ENCODE peak calls at places on chromosomes 2 and 18, in five cellular contexts. One of them, this sample, is unnamed.

GRCh38 chr18:33746261-33746660 is 168.2 kb downstream of the ASXL3 start:
- DNase-seq in astrocyte of the spinal cord: no peak
- DNase-seq in GM23248: no peak
- DNase-seq in colonic mucosa: no peak
- DNase-seq in left ventricle myocardium inferior: no peak
- DNase-seq in this sample: no peak

GRCh38 chr18:26056291-26056690 is 34.1 kb downstream of the SS18 start:
- DNase-seq in astrocyte of the spinal cord: no peak
- DNase-seq in GM23248: peak
- DNase-seq in colonic mucosa: no peak
- DNase-seq in left ventricle myocardium inferior: no peak
- DNase-seq in this sample: peak

GRCh38 chr2:9138507-9139085 is 68.0 kb upstream of the ASAP2 start:
- DNase-seq in astrocyte of the spinal cord: no peak
- DNase-seq in GM23248: no peak
- DNase-seq in colonic mucosa: peak
- DNase-seq in left ventricle myocardium inferior: no peak
- DNase-seq in this sample: no peak

GRCh38 chr18:6921571-6921970 is 192.1 kb downstream of the ARHGAP28 start:
- DNase-seq in astrocyte of the spinal cord: no peak
- DNase-seq in GM23248: no peak
- DNase-seq in colonic mucosa: no peak
- DNase-seq in left ventricle myocardium inferior: no peak
- DNase-seq in this sample: no peak

GRCh38 chr18:50871846-50872245 is 7.1 kb upstream of the ME2 start:
- DNase-seq in astrocyte of the spinal cord: no peak
- DNase-seq in GM23248: no peak
- DNase-seq in colonic mucosa: no peak
- DNase-seq in left ventricle myocardium inferior: no peak
- DNase-seq in this sample: no peak

GRCh38 chr2:46540496-46541342 is 61.4 kb downstream of the TMEM247 start:
- DNase-seq in astrocyte of the spinal cord: peak
- DNase-seq in GM23248: peak
- DNase-seq in colonic mucosa: no peak
- DNase-seq in left ventricle myocardium inferior: no peak
- DNase-seq in this sample: peak

GRCh38 chr2:132849118-132849517 is 179.1 kb upstream of the LYPD1 start:
- DNase-seq in astrocyte of the spinal cord: peak
- DNase-seq in GM23248: peak
- DNase-seq in colonic mucosa: no peak
- DNase-seq in left ventricle myocardium inferior: no peak
- DNase-seq in this sample: peak

GRCh38 chr18:43789234-43790000 is 512.1 kb upstream of the SYT4 start:
- DNase-seq in astrocyte of the spinal cord: peak
- DNase-seq in GM23248: peak
- DNase-seq in colonic mucosa: no peak
- DNase-seq in left ventricle myocardium inferior: no peak
- DNase-seq in this sample: peak

GRCh38 chr2:157338013-157338412 is 12.4 kb upstream of the ERMN start:
- DNase-seq in astrocyte of the spinal cord: no peak
- DNase-seq in GM23248: no peak
- DNase-seq in colonic mucosa: no peak
- DNase-seq in left ventricle myocardium inferior: no peak
- DNase-seq in this sample: no peak

GRCh38 chr2:2184549-2185249 is 146.4 kb downstream of the MYT1L start:
- DNase-seq in astrocyte of the spinal cord: no peak
- DNase-seq in GM23248: no peak
- DNase-seq in colonic mucosa: no peak
- DNase-seq in left ventricle myocardium inferior: no peak
- DNase-seq in this sample: no peak

GRCh38 chr2:50729306-50730105 is 302.4 kb downstream of the NRXN1 start:
- DNase-seq in astrocyte of the spinal cord: no peak
- DNase-seq in GM23248: no peak
- DNase-seq in colonic mucosa: no peak
- DNase-seq in left ventricle myocardium inferior: no peak
- DNase-seq in this sample: no peak

GRCh38 chr18:46167971-46168370 is 63.8 kb downstream of the HAUS1 start:
- DNase-seq in astrocyte of the spinal cord: no peak
- DNase-seq in GM23248: no peak
- DNase-seq in colonic mucosa: peak
- DNase-seq in left ventricle myocardium inferior: no peak
- DNase-seq in this sample: no peak

GRCh38 chr2:205190528-205190927 is 491.8 kb upstream of the NRP2 start:
- DNase-seq in astrocyte of the spinal cord: no peak
- DNase-seq in GM23248: no peak
- DNase-seq in colonic mucosa: no peak
- DNase-seq in left ventricle myocardium inferior: no peak
- DNase-seq in this sample: no peak

GRCh38 chr2:129585760-129586159 is 393.7 kb upstream of the RAB6C start:
- DNase-seq in astrocyte of the spinal cord: no peak
- DNase-seq in GM23248: no peak
- DNase-seq in colonic mucosa: no peak
- DNase-seq in left ventricle myocardium inferior: no peak
- DNase-seq in this sample: no peak
- H3K4me3 ChIP-seq in astrocyte of the spinal cord: no peak
- H3K4me3 ChIP-seq in GM23248: no peak
- H3K4me3 ChIP-seq in colonic mucosa: no peak
- H3K4me3 ChIP-seq in left ventricle myocardium inferior: no peak
- H3K4me3 ChIP-seq in this sample: no peak

GRCh38 chr2:207926133-207927076 is 98.9 kb downstream of the PLEKHM3 start:
- DNase-seq in astrocyte of the spinal cord: peak
- DNase-seq in GM23248: peak
- DNase-seq in colonic mucosa: no peak
- DNase-seq in left ventricle myocardium inferior: peak
- DNase-seq in this sample: peak
- H3K4me3 ChIP-seq in astrocyte of the spinal cord: no peak
- H3K4me3 ChIP-seq in GM23248: no peak
- H3K4me3 ChIP-seq in colonic mucosa: no peak
- H3K4me3 ChIP-seq in left ventricle myocardium inferior: no peak
- H3K4me3 ChIP-seq in this sample: peak

GRCh38 chr2:138428710-138429440 is 72.7 kb upstream of the SPOPL start:
- DNase-seq in astrocyte of the spinal cord: no peak
- DNase-seq in GM23248: no peak
- DNase-seq in colonic mucosa: no peak
- DNase-seq in left ventricle myocardium inferior: no peak
- DNase-seq in this sample: no peak

GRCh38 chr2:138432971-138433370 is 68.6 kb upstream of the SPOPL start:
- DNase-seq in astrocyte of the spinal cord: no peak
- DNase-seq in GM23248: peak
- DNase-seq in colonic mucosa: no peak
- DNase-seq in left ventricle myocardium inferior: no peak
- DNase-seq in this sample: peak

GRCh38 chr2:138433995-138434991 is 67.3 kb upstream of the SPOPL start:
- DNase-seq in astrocyte of the spinal cord: no peak
- DNase-seq in GM23248: no peak
- DNase-seq in colonic mucosa: no peak
- DNase-seq in left ventricle myocardium inferior: no peak
- DNase-seq in this sample: no peak

GRCh38 chr2:138435701-138436100 is 65.9 kb upstream of the SPOPL start:
- DNase-seq in astrocyte of the spinal cord: no peak
- DNase-seq in GM23248: no peak
- DNase-seq in colonic mucosa: no peak
- DNase-seq in left ventricle myocardium inferior: no peak
- DNase-seq in this sample: no peak

DNA sequence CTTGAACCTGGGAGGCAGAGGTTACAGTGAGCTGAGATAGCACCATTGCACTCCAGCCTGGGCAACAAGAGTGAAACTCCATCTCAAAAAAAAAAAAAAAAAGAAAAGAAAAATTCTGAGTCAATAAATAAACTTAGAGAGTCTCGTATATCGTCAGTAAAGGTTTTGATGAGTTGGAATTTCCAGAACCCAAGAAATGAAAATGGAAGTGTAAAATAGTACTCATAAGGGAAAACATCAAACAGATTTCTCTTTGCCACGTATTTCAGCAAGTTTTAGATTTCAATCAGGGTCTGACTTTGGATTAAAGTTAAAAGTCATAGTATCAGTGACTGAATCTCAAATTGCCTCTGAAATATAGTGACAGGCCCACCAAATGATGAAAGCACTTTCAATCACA is 71.4 kb upstream of the SPOPL start:
- DNase-seq in astrocyte of the spinal cord: no peak
- DNase-seq in GM23248: no peak
- DNase-seq in colonic mucosa: no peak
- DNase-seq in left ventricle myocardium inferior: no peak
- DNase-seq in this sample: no peak
- H3K4me3 ChIP-seq in astrocyte of the spinal cord: no peak
- H3K4me3 ChIP-seq in GM23248: no peak
- H3K4me3 ChIP-seq in colonic mucosa: no peak
- H3K4me3 ChIP-seq in left ventricle myocardium inferior: no peak
- H3K4me3 ChIP-seq in this sample: no peak

GRCh38 chr18:10120622-10121021 is 206.8 kb downstream of the VAPA start:
- DNase-seq in astrocyte of the spinal cord: no peak
- DNase-seq in GM23248: no peak
- DNase-seq in colonic mucosa: no peak
- DNase-seq in left ventricle myocardium inferior: no peak
- DNase-seq in this sample: no peak
- H3K4me3 ChIP-seq in astrocyte of the spinal cord: no peak
- H3K4me3 ChIP-seq in GM23248: no peak
- H3K4me3 ChIP-seq in colonic mucosa: no peak
- H3K4me3 ChIP-seq in left ventricle myocardium inferior: no peak
- H3K4me3 ChIP-seq in this sample: no peak

GRCh38 chr2:37481244-37481643 is 136.8 kb downstream of the QPCT start:
- DNase-seq in astrocyte of the spinal cord: no peak
- DNase-seq in GM23248: no peak
- DNase-seq in colonic mucosa: no peak
- DNase-seq in left ventricle myocardium inferior: no peak
- DNase-seq in this sample: no peak
- H3K4me3 ChIP-seq in astrocyte of the spinal cord: no peak
- H3K4me3 ChIP-seq in GM23248: no peak
- H3K4me3 ChIP-seq in colonic mucosa: no peak
- H3K4me3 ChIP-seq in left ventricle myocardium inferior: no peak
- H3K4me3 ChIP-seq in this sample: no peak

GRCh38 chr2:26561376-26561775 is 79.8 kb downstream of the CIB4 start:
- DNase-seq in astrocyte of the spinal cord: no peak
- DNase-seq in GM23248: no peak
- DNase-seq in colonic mucosa: no peak
- DNase-seq in left ventricle myocardium inferior: no peak
- DNase-seq in this sample: no peak

GRCh38 chr2:26563686-26564085 is 77.5 kb downstream of the CIB4 start:
- DNase-seq in astrocyte of the spinal cord: no peak
- DNase-seq in GM23248: no peak
- DNase-seq in colonic mucosa: no peak
- DNase-seq in left ventricle myocardium inferior: no peak
- DNase-seq in this sample: no peak

GRCh38 chr2:26564121-26564520 is 77.0 kb downstream of the CIB4 start:
- DNase-seq in astrocyte of the spinal cord: no peak
- DNase-seq in GM23248: no peak
- DNase-seq in colonic mucosa: no peak
- DNase-seq in left ventricle myocardium inferior: no peak
- DNase-seq in this sample: no peak

GRCh38 chr2:26561918-26562810 is 79.0 kb downstream of the CIB4 start:
- DNase-seq in astrocyte of the spinal cord: no peak
- DNase-seq in GM23248: peak
- DNase-seq in colonic mucosa: peak
- DNase-seq in left ventricle myocardium inferior: peak
- DNase-seq in this sample: peak

GRCh38 chr2:26562811-26563645 is 78.1 kb downstream of the CIB4 start:
- DNase-seq in astrocyte of the spinal cord: peak
- DNase-seq in GM23248: peak
- DNase-seq in colonic mucosa: peak
- DNase-seq in left ventricle myocardium inferior: no peak
- DNase-seq in this sample: peak
- H3K4me3 ChIP-seq in astrocyte of the spinal cord: no peak
- H3K4me3 ChIP-seq in GM23248: peak
- H3K4me3 ChIP-seq in colonic mucosa: peak
- H3K4me3 ChIP-seq in left ventricle myocardium inferior: peak
- H3K4me3 ChIP-seq in this sample: no peak